ENCODE peak calls at places on chromosomes 13 and 19, in nine cellular contexts. L is right atrium auricular region, M is upper lobe of right lung, P is body of pancreas, F is ascending aorta, I is brain microvascular endothelial cell, A is cardiac muscle cell, C is IMR-90, H is ovary. R is an unnamed sample.

GRCh38 chr13:76968041-76968440 is 19.7 kb downstream of the ACOD1 start:
- DNase-seq in P (no peak), M (no peak), L (no peak), F (no peak), C (no peak), H (no peak), I (no peak), A (no peak), R (no peak)

GRCh38 chr19:7610491-7611240 is 15.0 kb downstream of the CAMSAP3 start:
- DNase-seq in H (no peak), P (no peak), L (no peak), C (no peak), I (no peak), M (peak), A (no peak), F (no peak), R (no peak)

GRCh38 chr13:87680298-87680697 is 9.1 kb downstream of the SLITRK5 start:
- DNase-seq in I (no peak), F (no peak), P (no peak), L (no peak), M (no peak), A (no peak), H (no peak), C (no peak), R (no peak)

GRCh38 chr19:52946322-52947310 is 16.1 kb downstream of the ZNF816 start:
- DNase-seq in C (peak), L (no peak), M (peak), I (no peak), H (peak), A (peak), F (no peak), P (peak), R (peak)

GRCh38 chr19:16370671-16371391 is 46.2 kb downstream of the KLF2 start:
- DNase-seq in H (peak), F (no peak), L (no peak), P (no peak), M (peak), A (no peak), C (no peak), I (no peak), R (no peak)

GRCh38 chr13:49641810-49642291 is 13.5 kb downstream of the ARL11 start:
- DNase-seq in F (peak), M (peak), A (peak), H (no peak), P (no peak), C (peak), I (peak), L (peak), R (no peak)

GRCh38 chr13:41942462-41943094 is 18.3 kb downstream of the VWA8 start:
- DNase-seq in I (peak), M (no peak), C (peak), H (no peak), F (no peak), A (peak), L (no peak), P (no peak), R (no peak)

GRCh38 chr19:54653181-54653809 is 9.5 kb upstream of the LILRB4 start:
- DNase-seq in L (no peak), F (peak), P (no peak), A (peak), M (no peak), I (no peak), C (peak), H (no peak), R (no peak)

GRCh38 chr13:76887070-76887563 is 912 bp upstream of the KCTD12 start:
- DNase-seq in I (no peak), M (no peak), F (no peak), P (no peak), A (peak), H (peak), L (no peak), C (no peak), R (peak)

GRCh38 chr13:110936519-110936918 is 21.6 kb upstream of the ANKRD10 start:
- DNase-seq in L (no peak), A (no peak), M (no peak), P (no peak), C (no peak), H (no peak), I (no peak), F (no peak), R (no peak)

GRCh38 chr13:50037788-50038187 is 22.5 kb downstream of the KCNRG start:
- DNase-seq in L (no peak), I (no peak), C (no peak), A (no peak), H (no peak), M (no peak), F (no peak), P (no peak), R (no peak)

DNA sequence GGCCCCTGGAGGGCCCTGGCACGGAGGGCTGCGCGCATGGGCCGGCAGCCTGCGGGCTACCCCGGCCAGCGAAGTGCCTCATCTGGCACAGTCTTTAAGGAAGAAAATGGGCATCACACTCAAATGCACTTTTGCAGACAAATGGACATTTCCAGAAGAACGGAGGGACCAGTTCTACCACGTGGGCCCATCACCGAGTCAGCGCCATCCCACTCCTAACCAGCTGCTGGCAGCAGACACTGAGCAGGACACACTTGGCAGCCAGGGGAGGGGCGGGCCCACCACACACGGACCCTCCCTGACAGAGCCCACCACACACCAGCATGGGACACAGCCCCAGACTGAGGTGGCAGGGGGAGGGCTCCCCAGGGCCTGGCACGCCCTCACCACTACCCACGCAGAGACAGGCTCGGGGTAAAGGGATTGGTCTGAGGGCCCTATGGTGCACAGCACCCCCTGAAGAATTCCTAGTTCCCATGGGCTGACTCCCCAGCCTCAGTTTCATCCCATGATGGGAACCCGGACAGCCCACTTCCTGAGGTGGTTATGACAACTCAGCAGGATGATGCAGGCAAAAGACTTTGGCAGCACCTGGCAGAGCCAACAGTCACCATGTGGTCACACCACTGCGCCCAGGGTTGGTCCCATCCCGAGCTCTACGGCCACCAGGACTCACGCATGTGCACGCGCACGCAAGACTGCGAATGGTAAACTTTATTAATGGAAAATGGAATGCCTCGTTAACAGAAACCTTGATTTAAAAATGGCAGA is 18.7 kb upstream of the TINCR start:
- DNase-seq in H (no peak), F (no peak), P (no peak), A (no peak), M (no peak), I (no peak), L (no peak), C (no peak), R (no peak)
- H3K27ac ChIP-seq in H (no peak), F (peak), P (no peak), A (peak), M (no peak), I (no peak), L (peak), C (no peak), R (no peak)

GRCh38 chr13:83327091-83327490 is 555.2 kb downstream of the SLITRK1 start:
- DNase-seq in H (no peak), C (no peak), F (no peak), P (no peak), M (no peak), I (no peak), L (no peak), A (no peak), R (no peak)

GRCh38 chr13:83325454-83325853 is 556.8 kb downstream of the SLITRK1 start:
- DNase-seq in F (no peak), C (peak), P (no peak), M (no peak), A (peak), H (no peak), I (peak), L (no peak), R (no peak)
- H3K27ac ChIP-seq in F (no peak), C (no peak), P (no peak), M (no peak), A (no peak), H (no peak), I (no peak), L (no peak), R (no peak)

DNA sequence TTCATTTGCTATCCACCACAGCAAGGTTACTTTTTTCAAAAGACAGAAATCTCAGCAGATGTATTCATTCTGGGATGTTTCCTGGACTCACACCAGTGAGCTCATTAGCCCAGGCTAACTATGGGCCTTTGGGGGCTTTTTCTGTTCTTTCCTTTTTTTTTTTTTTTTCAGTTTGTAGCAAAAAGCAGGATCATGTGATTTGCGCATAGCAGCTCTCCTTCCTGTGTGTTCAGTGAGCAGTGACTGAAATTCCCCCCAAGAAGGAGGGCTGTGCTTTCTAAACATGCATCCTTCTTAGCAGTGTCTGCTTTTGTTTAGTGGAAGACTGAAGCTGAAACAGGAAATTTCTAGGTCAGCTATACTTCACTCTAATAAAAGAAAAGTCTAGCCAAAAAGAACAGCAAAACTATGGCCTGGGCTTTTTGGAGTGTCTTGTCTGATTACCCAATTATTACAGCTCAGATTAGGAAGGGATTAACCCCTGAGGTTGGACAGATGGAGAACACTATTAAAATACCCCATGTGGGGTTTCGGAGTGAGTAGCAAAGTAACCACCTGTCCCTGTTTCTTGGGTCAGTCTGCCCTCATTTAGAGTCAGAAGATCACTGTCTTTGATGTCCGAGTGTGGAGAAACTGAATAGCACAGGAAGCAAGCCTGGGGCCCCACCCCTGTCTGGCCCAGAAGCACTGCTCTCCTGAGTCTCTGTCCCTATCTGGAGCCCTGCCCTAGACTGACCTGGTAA is 8.9 kb upstream of the AMER2 start:
- DNase-seq in L (no peak), C (no peak), F (no peak), P (no peak), I (no peak), M (no peak), H (no peak), A (no peak), R (no peak)
- H3K27ac ChIP-seq in L (no peak), C (no peak), F (no peak), P (no peak), I (no peak), M (no peak), H (no peak), A (no peak), R (no peak)

GRCh38 chr13:43786472-43786765 is 353 bp downstream of the ENOX1 start:
- DNase-seq in C (no peak), H (no peak), F (no peak), I (no peak), L (no peak), M (no peak), A (no peak), P (peak), R (no peak)

GRCh38 chr13:43785681-43786471 is 896 bp downstream of the ENOX1 start:
- DNase-seq in C (peak), P (peak), A (peak), L (peak), M (peak), H (peak), F (peak), I (peak), R (peak)

GRCh38 chr13:43787998-43788397 is 1.2 kb upstream of the ENOX1 start:
- DNase-seq in C (peak), F (no peak), H (peak), I (peak), P (no peak), A (peak), M (no peak), L (no peak), R (peak)

GRCh38 chr13:43786766-43787517 is at the start of gene ENOX1:
- DNase-seq in C (peak), I (peak), P (peak), M (peak), A (peak), F (no peak), H (peak), L (no peak), R (peak)

DNA sequence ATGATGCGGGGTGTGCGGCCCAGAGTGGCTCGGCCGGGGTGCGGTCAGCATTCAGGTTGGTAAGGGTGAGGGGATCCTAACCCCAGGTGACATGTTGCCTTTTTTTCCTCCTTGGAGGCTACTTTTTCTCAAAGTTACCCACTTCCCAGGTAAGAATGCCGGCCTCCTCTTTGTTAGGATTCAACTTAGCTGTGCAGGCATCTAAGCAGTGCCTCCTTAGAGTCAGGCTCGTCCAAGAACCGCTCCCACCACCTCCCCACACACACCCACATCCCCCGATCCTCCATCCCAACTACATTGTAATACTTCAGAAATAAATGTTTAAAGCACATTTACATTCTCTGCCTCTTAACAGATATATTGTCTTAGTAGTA is 733 bp upstream of the ENOX1 start:
- DNase-seq in A (no peak), M (no peak), H (no peak), I (no peak), L (no peak), C (no peak), F (no peak), P (no peak), R (no peak)
- H3K27ac ChIP-seq in A (no peak), M (no peak), H (no peak), I (no peak), L (peak), C (peak), F (no peak), P (peak), R (peak)

GRCh38 chr19:28422791-28423650 is 789.9 kb downstream of the UQCRFS1 start:
- DNase-seq in L (no peak), H (no peak), F (no peak), C (no peak), M (no peak), I (no peak), A (no peak), P (no peak), R (no peak)
- H3K27ac ChIP-seq in L (no peak), H (no peak), F (no peak), C (no peak), M (no peak), I (no peak), A (no peak), P (no peak), R (no peak)